ENCODE peak calls at places on chromosomes 3 and 15, in five cellular contexts. V is activated CD4-positive, alpha-beta memory T cell treated with anti-CD3 and anti-CD28 coated beads, Interleukin-2, amount 10 ng/mL, durations not matched to agents 7 days and 5 days; A is hepatic stellate cell; C is cortex of kidney; Q is GM13976. I is an unnamed sample.

GRCh38 chr3:142027295-142027694 is 122.0 kb downstream of the TFDP2 start:
- DNase-seq in V (no peak), A (no peak), C (no peak), Q (no peak), I (no peak)

GRCh38 chr15:41782486-41783271 is 8.4 kb downstream of the MAPKBP1 start:
- DNase-seq in V (no peak), A (no peak), C (no peak), Q (no peak), I (no peak)

GRCh38 chr3:107117922-107118576 is 259.2 kb upstream of the CCDC54 start:
- DNase-seq in V (no peak), A (peak; percentile 65), C (no peak), Q (peak; percentile 61), I (no peak)

GRCh38 chr15:65919353-65919752 is 50.1 kb downstream of the RAB11A start:
- DNase-seq in V (no peak), A (no peak), C (no peak), Q (no peak), I (no peak)

GRCh38 chr15:28184166-28184565 is 85.1 kb upstream of the OCA2 start:
- DNase-seq in V (no peak), A (peak; percentile 11), C (no peak), Q (no peak), I (no peak)

GRCh38 chr15:39801641-39802309 is 19.1 kb upstream of the FSIP1 start:
- DNase-seq in V (peak; percentile 23), A (no peak), C (no peak), Q (peak; percentile 66), I (no peak)

GRCh38 chr3:37910666-37911400 is 49.2 kb downstream of the CTDSPL start:
- DNase-seq in V (no peak), A (no peak), C (no peak), Q (no peak), I (no peak)

GRCh38 chr3:186380622-186381380 is 18.8 kb upstream of the DGKG start:
- DNase-seq in V (no peak), A (no peak), C (no peak), Q (no peak), I (no peak)

GRCh38 chr3:20254268-20255117 is 68.5 kb upstream of the SGO1 start:
- DNase-seq in V (no peak), A (no peak), C (no peak), Q (no peak), I (no peak)

GRCh38 chr15:75224281-75224680 is 22.6 kb downstream of the C15orf39 start:
- DNase-seq in V (no peak), A (no peak), C (no peak), Q (no peak), I (no peak)

GRCh38 chr15:69275104-69275670 is 23.5 kb upstream of the PAQR5 start:
- DNase-seq in V (no peak), A (no peak), C (no peak), Q (no peak), I (no peak)

GRCh38 chr3:125051715-125052581 is 3.8 kb downstream of the HEG1 start:
- DNase-seq in V (peak; percentile 61), A (peak; percentile 71), C (no peak), Q (peak; percentile 68), I (peak; percentile 84)

GRCh38 chr15:55343168-55343567 is 24.1 kb downstream of the PIGB start:
- DNase-seq in V (no peak), A (no peak), C (no peak), Q (no peak), I (no peak)

GRCh38 chr3:152269423-152270144 is 855 bp downstream of the MBNL1 start:
- DNase-seq in V (peak; percentile 40), A (no peak), C (peak; percentile 64), Q (no peak), I (no peak)

GRCh38 chr15:95174880-95175279 is 943.5 kb downstream of the MCTP2 start:
- DNase-seq in V (no peak), A (no peak), C (no peak), Q (no peak), I (no peak)

GRCh38 chr3:68997887-68998286 is 15.6 kb downstream of the EOGT start:
- DNase-seq in V (no peak), A (no peak), C (no peak), Q (no peak), I (no peak)

GRCh38 chr3:190492129-190492528 is 21.8 kb upstream of the IL1RAP start:
- DNase-seq in V (no peak), A (no peak), C (no peak), Q (no peak), I (no peak)

GRCh38 chr3:45273681-45274515 is 47.8 kb upstream of the TMEM158 start:
- DNase-seq in V (no peak), A (no peak), C (no peak), Q (no peak), I (no peak)

GRCh38 chr3:39108309-39108708 is 829 bp downstream of the TTC21A start:
- DNase-seq in V (peak; percentile 62), A (no peak), C (no peak), Q (peak; percentile 76), I (no peak)

GRCh38 chr15:83602021-83602420 is 51.9 kb upstream of the ADAMTSL3 start:
- DNase-seq in V (no peak), A (no peak), C (no peak), Q (no peak), I (no peak)

GRCh38 chr15:69797051-69797595 is 300.6 kb downstream of the TLE3 start:
- DNase-seq in V (no peak), A (no peak), C (no peak), Q (no peak), I (peak; percentile 52)

GRCh38 chr3:29757054-29757777 is 476.3 kb downstream of the RBMS3 start:
- DNase-seq in V (no peak), A (no peak), C (no peak), Q (no peak), I (no peak)

GRCh38 chr3:45765956-45766355 is 30.4 kb downstream of the SLC6A20 start:
- DNase-seq in V (no peak), A (no peak), C (no peak), Q (no peak), I (peak; percentile 40)

GRCh38 chr3:65854606-65855304 is 184.0 kb downstream of the MAGI1 start:
- DNase-seq in V (no peak), A (no peak), C (no peak), Q (peak; percentile 48), I (no peak)

GRCh38 chr15:96703087-96703486 is 372.6 kb downstream of the NR2F2 start:
- DNase-seq in V (no peak), A (no peak), C (no peak), Q (no peak), I (no peak)

GRCh38 chr3:30720586-30721313 is 114.3 kb downstream of the TGFBR2 start:
- DNase-seq in V (no peak), A (peak; percentile 4), C (no peak), Q (no peak), I (no peak)

GRCh38 chr3:16101295-16102186 is 72.9 kb upstream of the GALNT15 start:
- DNase-seq in V (no peak), A (no peak), C (no peak), Q (no peak), I (no peak)

GRCh38 chr3:111715911-111716523 is 120.9 kb upstream of the ZBED2 start:
- DNase-seq in V (peak; percentile 33), A (peak; percentile 43), C (no peak), Q (peak; percentile 25), I (no peak)

GRCh38 chr15:66751579-66751978 is 49.5 kb downstream of the SMAD6 start:
- DNase-seq in V (no peak), A (no peak), C (no peak), Q (no peak), I (no peak)

GRCh38 chr3:181326637-181327223 is 337.2 kb upstream of the DNAJC19 start:
- DNase-seq in V (no peak), A (peak; percentile 0), C (no peak), Q (peak; percentile 26), I (no peak)

GRCh38 chr3:139686624-139687023 is 8.9 kb upstream of the NMNAT3 start:
- DNase-seq in V (no peak), A (no peak), C (no peak), Q (no peak), I (no peak)

GRCh38 chr15:50880651-50881114 is 27.8 kb upstream of the AP4E1 start:
- DNase-seq in V (no peak), A (no peak), C (no peak), Q (peak; percentile 54), I (no peak)

I was measured in activated CD8-positive, alpha-beta memory T cell treated with anti-CD3 and anti-CD28 coated beads for 24 hours.